ENCODE peak calls at places on chromosomes 11 and 22, in six cellular contexts. S, R, J, H, N and E are unnamed samples.
A peak's percentile ranks its signal among the peaks of the same experiment; 100 is the strongest.

GRCh38 chr11:2885676-2886081 is at the start of gene CDKN1C:
- DNase-seq in N (peak; percentile 96), H (no peak), S (peak; percentile 95), J (peak; percentile 47), R (peak; percentile 66), E (peak; percentile 79)

GRCh38 chr11:74325649-74326645 is 14.5 kb upstream of the P4HA3 start:
- DNase-seq in R (no peak), J (no peak), N (no peak), H (peak; percentile 23), S (no peak), E (no peak)

GRCh38 chr11:78313181-78313788 is 104.3 kb downstream of the GAB2 start:
- DNase-seq in H (no peak), J (peak; percentile 59), R (no peak), S (no peak), N (no peak), E (peak; percentile 75)

GRCh38 chr11:1010006-1010405 is 26.5 kb downstream of the MUC6 start:
- DNase-seq in N (no peak), R (no peak), J (no peak), S (no peak), H (peak; percentile 26), E (no peak)

GRCh38 chr11:107408762-107409200 is 48.8 kb downstream of the CWF19L2 start:
- DNase-seq in N (no peak), S (no peak), H (no peak), J (peak; percentile 70), R (no peak), E (no peak)

GRCh38 chr11:77411238-77411637 is 62.7 kb downstream of the PAK1 start:
- DNase-seq in R (peak; percentile 9), N (peak; percentile 47), J (no peak), H (no peak), S (peak; percentile 57), E (peak; percentile 16)

GRCh38 chr11:74678591-74679512 is 52.4 kb downstream of the CHRDL2 start:
- DNase-seq in N (no peak), R (no peak), S (peak; percentile 34), H (no peak), J (no peak), E (no peak)

GRCh38 chr11:131246589-131247164 is 123.7 kb upstream of the NTM start:
- DNase-seq in N (no peak), H (no peak), J (no peak), S (peak; percentile 77), R (no peak), E (no peak)

GRCh38 chr11:69684651-69685050 is 9.5 kb upstream of the LTO1 start:
- DNase-seq in J (no peak), H (no peak), S (no peak), N (no peak), R (no peak), E (no peak)

GRCh38 chr11:57306941-57307598 is 17.7 kb downstream of the TNKS1BP1 start:
- DNase-seq in H (no peak), R (no peak), S (no peak), J (no peak), N (no peak), E (no peak)

GRCh38 chr22:43851058-43851978 is 11.0 kb downstream of the SULT4A1 start:
- DNase-seq in R (no peak), H (no peak), S (no peak), J (no peak), N (no peak), E (no peak)

GRCh38 chr11:26231252-26231661 is 100.7 kb upstream of the ANO3 start:
- DNase-seq in H (no peak), N (no peak), S (no peak), R (no peak), J (no peak), E (no peak)

GRCh38 chr11:46675288-46675851 is 25.0 kb downstream of the ARHGAP1 start:
- DNase-seq in N (no peak), H (no peak), R (no peak), S (no peak), J (peak; percentile 51), E (no peak)

GRCh38 chr11:20839231-20839630 is 169.8 kb downstream of the NELL1 start:
- DNase-seq in N (no peak), H (no peak), S (no peak), R (no peak), J (no peak), E (no peak)

GRCh38 chr22:29427176-29427760 is 11.1 kb upstream of the RFPL1 start:
- DNase-seq in R (no peak), H (no peak), J (no peak), S (peak; percentile 34), N (no peak), E (no peak)

GRCh38 chr11:46649180-46649738 is 31.9 kb downstream of the ATG13 start:
- DNase-seq in N (no peak), H (no peak), S (no peak), J (no peak), R (no peak), E (no peak)

GRCh38 chr22:43853328-43853931 is 8.9 kb downstream of the SULT4A1 start:
- DNase-seq in N (no peak), R (no peak), S (no peak), H (no peak), J (no peak), E (no peak)

GRCh38 chr11:439315-440064 is 2.3 kb downstream of the ANO9 start:
- DNase-seq in N (no peak), J (no peak), H (no peak), S (no peak), R (no peak), E (no peak)

GRCh38 chr11:20158597-20159257 is 1.5 kb downstream of the DBX1 start:
- DNase-seq in N (no peak), S (peak; percentile 91), J (no peak), R (no peak), H (no peak), E (peak; percentile 22)

GRCh38 chr11:25961539-25961938 is 370.4 kb upstream of the ANO3 start:
- DNase-seq in S (no peak), J (no peak), H (no peak), N (no peak), R (no peak), E (no peak)

GRCh38 chr11:111836766-111837165 is 34.6 kb downstream of the ALG9 start:
- DNase-seq in N (no peak), H (no peak), R (no peak), S (no peak), J (no peak), E (no peak)

GRCh38 chr11:112025682-112026081 is 474 bp downstream of the DLAT start:
- DNase-seq in R (no peak), J (no peak), H (no peak), S (no peak), N (no peak), E (no peak)

GRCh38 chr11:18792827-18793226 is 1.2 kb upstream of the PTPN5 start:
- DNase-seq in S (no peak), J (no peak), N (no peak), R (no peak), H (no peak), E (no peak)

GRCh38 chr11:105244157-105244820 is 104.7 kb upstream of the CARD18 start:
- DNase-seq in S (no peak), N (no peak), H (no peak), R (no peak), J (peak; percentile 78), E (no peak)

GRCh38 chr11:94302806-94303205 is 1.6 kb upstream of the IZUMO1R start:
- DNase-seq in R (no peak), N (no peak), S (no peak), J (no peak), H (no peak), E (no peak)

GRCh38 chr11:35723493-35724284 is 61.1 kb downstream of the TRIM44 start:
- DNase-seq in H (no peak), J (no peak), S (no peak), R (no peak), N (no peak), E (peak; percentile 36)

GRCh38 chr22:50467341-50467740 is 7.5 kb downstream of the SBF1 start:
- DNase-seq in J (no peak), H (no peak), R (no peak), N (no peak), S (no peak), E (no peak)

GRCh38 chr11:12539570-12539969 is 134.7 kb upstream of the TEAD1 start:
- DNase-seq in R (no peak), N (no peak), S (no peak), J (peak; percentile 53), H (no peak), E (no peak)

GRCh38 chr11:10657308-10658271 is 36.0 kb downstream of the IRAG1 start:
- DNase-seq in R (no peak), S (no peak), N (no peak), H (no peak), J (peak; percentile 63), E (peak; percentile 53)

GRCh38 chr11:76939219-76939631 is 78.5 kb downstream of the ACER3 start:
- DNase-seq in R (no peak), H (no peak), S (no peak), J (peak; percentile 90), N (no peak), E (no peak)

GRCh38 chr22:40345801-40346177 is 511 bp upstream of the ADSL start:
- DNase-seq in J (no peak), R (peak; percentile 53), S (peak; percentile 55), N (peak; percentile 58), H (no peak), E (peak; percentile 43)

GRCh38 chr22:36144886-36145541 is 15.5 kb downstream of the APOL3 start:
- DNase-seq in N (no peak), S (peak; percentile 70), H (no peak), J (peak; percentile 63), R (no peak), E (no peak)

GRCh38 chr11:70885721-70886305 is 366.6 kb downstream of the SHANK2 start:
- DNase-seq in N (no peak), S (no peak), R (no peak), H (peak; percentile 30), J (no peak), E (no peak)

GRCh38 chr11:105719073-105719846 is 109.4 kb downstream of the GRIA4 start:
- DNase-seq in S (no peak), H (no peak), N (no peak), J (peak; percentile 61), R (no peak), E (no peak)

GRCh38 chr11:119471329-119471728 is 48.4 kb upstream of the THY1 start:
- DNase-seq in S (peak; percentile 45), H (no peak), R (no peak), N (no peak), J (no peak), E (no peak)

GRCh38 chr11:72347691-72348090 is 86.6 kb downstream of the CLPB start:
- DNase-seq in S (no peak), H (no peak), R (no peak), N (no peak), J (no peak), E (no peak)